ENCODE peak calls at places on chromosomes 5 and 9, in seven cellular contexts. One of them, this sample, is unnamed.

GRCh38 chr5:157571357-157571827 is 4.2 kb downstream of the ADAM19 start:
- ATAC-seq in lower lobe of right lung: peak; percentile 57
- ATAC-seq in central memory CD8-positive, alpha-beta T cell: peak; percentile 42
- ATAC-seq in Panc1: no peak
- ATAC-seq in activated CD8-positive, alpha-beta memory T cell treated with anti-CD3 and anti-CD28 coated beads, Interleukin-2, amount 10 ng/mL, durations not matched to agents 7 days and 5 days: peak; percentile 56
- ATAC-seq in body of pancreas: no peak
- ATAC-seq in right cardiac atrium: peak; percentile 22
- ATAC-seq in this sample: peak; percentile 67

GRCh38 chr5:144156767-144157171 is 13.7 kb downstream of the YIPF5 start:
- ATAC-seq in central memory CD8-positive, alpha-beta T cell: no peak
- ATAC-seq in right cardiac atrium: no peak
- ATAC-seq in Panc1: no peak
- ATAC-seq in body of pancreas: peak; percentile 86
- ATAC-seq in activated CD8-positive, alpha-beta memory T cell treated with anti-CD3 and anti-CD28 coated beads, Interleukin-2, amount 10 ng/mL, durations not matched to agents 7 days and 5 days: no peak
- ATAC-seq in lower lobe of right lung: no peak
- ATAC-seq in this sample: peak; percentile 68

GRCh38 chr5:157282150-157282549 is 16.2 kb downstream of the CYFIP2 start:
- ATAC-seq in central memory CD8-positive, alpha-beta T cell: no peak
- ATAC-seq in body of pancreas: no peak
- ATAC-seq in Panc1: no peak
- ATAC-seq in right cardiac atrium: no peak
- ATAC-seq in lower lobe of right lung: no peak
- ATAC-seq in activated CD8-positive, alpha-beta memory T cell treated with anti-CD3 and anti-CD28 coated beads, Interleukin-2, amount 10 ng/mL, durations not matched to agents 7 days and 5 days: no peak
- ATAC-seq in this sample: no peak

GRCh38 chr5:76104027-76104426 is 20.8 kb downstream of the SV2C start:
- ATAC-seq in Panc1: no peak
- ATAC-seq in right cardiac atrium: no peak
- ATAC-seq in central memory CD8-positive, alpha-beta T cell: no peak
- ATAC-seq in body of pancreas: no peak
- ATAC-seq in lower lobe of right lung: no peak
- ATAC-seq in activated CD8-positive, alpha-beta memory T cell treated with anti-CD3 and anti-CD28 coated beads, Interleukin-2, amount 10 ng/mL, durations not matched to agents 7 days and 5 days: peak; percentile 45
- ATAC-seq in this sample: no peak

GRCh38 chr5:115348175-115348574 is 51.7 kb upstream of the CCDC112 start:
- ATAC-seq in right cardiac atrium: no peak
- ATAC-seq in body of pancreas: no peak
- ATAC-seq in lower lobe of right lung: no peak
- ATAC-seq in central memory CD8-positive, alpha-beta T cell: no peak
- ATAC-seq in Panc1: no peak
- ATAC-seq in activated CD8-positive, alpha-beta memory T cell treated with anti-CD3 and anti-CD28 coated beads, Interleukin-2, amount 10 ng/mL, durations not matched to agents 7 days and 5 days: no peak
- ATAC-seq in this sample: no peak

GRCh38 chr5:111948517-111948916 is 191.5 kb upstream of the NREP start:
- ATAC-seq in right cardiac atrium: peak; percentile 89
- ATAC-seq in Panc1: no peak
- ATAC-seq in central memory CD8-positive, alpha-beta T cell: no peak
- ATAC-seq in body of pancreas: no peak
- ATAC-seq in activated CD8-positive, alpha-beta memory T cell treated with anti-CD3 and anti-CD28 coated beads, Interleukin-2, amount 10 ng/mL, durations not matched to agents 7 days and 5 days: no peak
- ATAC-seq in lower lobe of right lung: no peak
- ATAC-seq in this sample: no peak

GRCh38 chr5:56175465-56175864 is 57.7 kb downstream of the ANKRD55 start:
- ATAC-seq in lower lobe of right lung: peak; percentile 41
- ATAC-seq in right cardiac atrium: peak; percentile 88
- ATAC-seq in body of pancreas: peak; percentile 15
- ATAC-seq in activated CD8-positive, alpha-beta memory T cell treated with anti-CD3 and anti-CD28 coated beads, Interleukin-2, amount 10 ng/mL, durations not matched to agents 7 days and 5 days: no peak
- ATAC-seq in Panc1: no peak
- ATAC-seq in central memory CD8-positive, alpha-beta T cell: no peak
- ATAC-seq in this sample: peak; percentile 75

GRCh38 chr5:139636975-139637408 is 11.2 kb upstream of the CXXC5 start:
- ATAC-seq in body of pancreas: peak; percentile 19
- ATAC-seq in central memory CD8-positive, alpha-beta T cell: peak; percentile 57
- ATAC-seq in lower lobe of right lung: no peak
- ATAC-seq in right cardiac atrium: no peak
- ATAC-seq in activated CD8-positive, alpha-beta memory T cell treated with anti-CD3 and anti-CD28 coated beads, Interleukin-2, amount 10 ng/mL, durations not matched to agents 7 days and 5 days: peak; percentile 71
- ATAC-seq in Panc1: no peak
- ATAC-seq in this sample: peak; percentile 52

GRCh38 chr9:92745236-92745790 is 19.3 kb downstream of the BICD2 start:
- ATAC-seq in central memory CD8-positive, alpha-beta T cell: no peak
- ATAC-seq in Panc1: no peak
- ATAC-seq in lower lobe of right lung: no peak
- ATAC-seq in right cardiac atrium: no peak
- ATAC-seq in activated CD8-positive, alpha-beta memory T cell treated with anti-CD3 and anti-CD28 coated beads, Interleukin-2, amount 10 ng/mL, durations not matched to agents 7 days and 5 days: no peak
- ATAC-seq in body of pancreas: no peak
- ATAC-seq in this sample: no peak

GRCh38 chr5:149886697-149887470 is 57.7 kb downstream of the PDE6A start:
- ATAC-seq in lower lobe of right lung: peak; percentile 77
- ATAC-seq in activated CD8-positive, alpha-beta memory T cell treated with anti-CD3 and anti-CD28 coated beads, Interleukin-2, amount 10 ng/mL, durations not matched to agents 7 days and 5 days: no peak
- ATAC-seq in body of pancreas: no peak
- ATAC-seq in right cardiac atrium: no peak
- ATAC-seq in central memory CD8-positive, alpha-beta T cell: no peak
- ATAC-seq in Panc1: peak; percentile 14
- ATAC-seq in this sample: peak; percentile 51

GRCh38 chr9:135920973-135921585 is 13.7 kb upstream of the CAMSAP1 start:
- ATAC-seq in Panc1: peak; percentile 23
- ATAC-seq in body of pancreas: peak; percentile 56
- ATAC-seq in central memory CD8-positive, alpha-beta T cell: no peak
- ATAC-seq in right cardiac atrium: peak; percentile 21
- ATAC-seq in lower lobe of right lung: peak; percentile 45
- ATAC-seq in activated CD8-positive, alpha-beta memory T cell treated with anti-CD3 and anti-CD28 coated beads, Interleukin-2, amount 10 ng/mL, durations not matched to agents 7 days and 5 days: no peak
- ATAC-seq in this sample: peak; percentile 32

GRCh38 chr5:60447488-60447920 is 252.5 kb downstream of the DEPDC1B start:
- ATAC-seq in activated CD8-positive, alpha-beta memory T cell treated with anti-CD3 and anti-CD28 coated beads, Interleukin-2, amount 10 ng/mL, durations not matched to agents 7 days and 5 days: no peak
- ATAC-seq in Panc1: no peak
- ATAC-seq in lower lobe of right lung: no peak
- ATAC-seq in right cardiac atrium: peak; percentile 34
- ATAC-seq in body of pancreas: no peak
- ATAC-seq in central memory CD8-positive, alpha-beta T cell: no peak
- ATAC-seq in this sample: no peak

GRCh38 chr5:170235881-170236864 is 3.4 kb downstream of the C5orf58 start:
- ATAC-seq in activated CD8-positive, alpha-beta memory T cell treated with anti-CD3 and anti-CD28 coated beads, Interleukin-2, amount 10 ng/mL, durations not matched to agents 7 days and 5 days: no peak
- ATAC-seq in right cardiac atrium: no peak
- ATAC-seq in central memory CD8-positive, alpha-beta T cell: no peak
- ATAC-seq in body of pancreas: no peak
- ATAC-seq in Panc1: no peak
- ATAC-seq in lower lobe of right lung: no peak
- ATAC-seq in this sample: no peak

GRCh38 chr5:72347801-72348305 is 27.7 kb downstream of the PTCD2 start:
- ATAC-seq in Panc1: no peak
- ATAC-seq in right cardiac atrium: no peak
- ATAC-seq in lower lobe of right lung: no peak
- ATAC-seq in central memory CD8-positive, alpha-beta T cell: no peak
- ATAC-seq in activated CD8-positive, alpha-beta memory T cell treated with anti-CD3 and anti-CD28 coated beads, Interleukin-2, amount 10 ng/mL, durations not matched to agents 7 days and 5 days: peak; percentile 39
- ATAC-seq in body of pancreas: no peak
- ATAC-seq in this sample: peak; percentile 86

GRCh38 chr9:71664566-71664965 is 103.7 kb downstream of the CEMIP2 start:
- ATAC-seq in body of pancreas: no peak
- ATAC-seq in Panc1: no peak
- ATAC-seq in central memory CD8-positive, alpha-beta T cell: no peak
- ATAC-seq in lower lobe of right lung: no peak
- ATAC-seq in activated CD8-positive, alpha-beta memory T cell treated with anti-CD3 and anti-CD28 coated beads, Interleukin-2, amount 10 ng/mL, durations not matched to agents 7 days and 5 days: no peak
- ATAC-seq in right cardiac atrium: no peak
- ATAC-seq in this sample: no peak

GRCh38 chr9:72574156-72574810 is 52.9 kb downstream of the TMC1 start:
- ATAC-seq in lower lobe of right lung: no peak
- ATAC-seq in activated CD8-positive, alpha-beta memory T cell treated with anti-CD3 and anti-CD28 coated beads, Interleukin-2, amount 10 ng/mL, durations not matched to agents 7 days and 5 days: no peak
- ATAC-seq in central memory CD8-positive, alpha-beta T cell: no peak
- ATAC-seq in right cardiac atrium: no peak
- ATAC-seq in Panc1: no peak
- ATAC-seq in body of pancreas: no peak
- ATAC-seq in this sample: no peak

GRCh38 chr5:33854733-33855151 is 37.0 kb downstream of the ADAMTS12 start:
- ATAC-seq in body of pancreas: no peak
- ATAC-seq in right cardiac atrium: peak; percentile 82
- ATAC-seq in lower lobe of right lung: peak; percentile 58
- ATAC-seq in activated CD8-positive, alpha-beta memory T cell treated with anti-CD3 and anti-CD28 coated beads, Interleukin-2, amount 10 ng/mL, durations not matched to agents 7 days and 5 days: no peak
- ATAC-seq in Panc1: no peak
- ATAC-seq in central memory CD8-positive, alpha-beta T cell: no peak
- ATAC-seq in this sample: no peak

GRCh38 chr5:1268666-1269065 is 26.2 kb downstream of the TERT start:
- ATAC-seq in right cardiac atrium: no peak
- ATAC-seq in lower lobe of right lung: no peak
- ATAC-seq in activated CD8-positive, alpha-beta memory T cell treated with anti-CD3 and anti-CD28 coated beads, Interleukin-2, amount 10 ng/mL, durations not matched to agents 7 days and 5 days: peak; percentile 82
- ATAC-seq in central memory CD8-positive, alpha-beta T cell: peak; percentile 91
- ATAC-seq in Panc1: no peak
- ATAC-seq in body of pancreas: no peak
- ATAC-seq in this sample: no peak

GRCh38 chr5:89230178-89230577 is 347.2 kb upstream of the MEF2C start:
- ATAC-seq in Panc1: no peak
- ATAC-seq in right cardiac atrium: peak; percentile 20
- ATAC-seq in activated CD8-positive, alpha-beta memory T cell treated with anti-CD3 and anti-CD28 coated beads, Interleukin-2, amount 10 ng/mL, durations not matched to agents 7 days and 5 days: no peak
- ATAC-seq in body of pancreas: no peak
- ATAC-seq in central memory CD8-positive, alpha-beta T cell: no peak
- ATAC-seq in lower lobe of right lung: peak; percentile 42
- ATAC-seq in this sample: no peak

GRCh38 chr9:93261281-93261680 is 77.3 kb downstream of the WNK2 start:
- ATAC-seq in activated CD8-positive, alpha-beta memory T cell treated with anti-CD3 and anti-CD28 coated beads, Interleukin-2, amount 10 ng/mL, durations not matched to agents 7 days and 5 days: no peak
- ATAC-seq in body of pancreas: no peak
- ATAC-seq in central memory CD8-positive, alpha-beta T cell: no peak
- ATAC-seq in Panc1: no peak
- ATAC-seq in lower lobe of right lung: no peak
- ATAC-seq in right cardiac atrium: no peak
- ATAC-seq in this sample: no peak

GRCh38 chr5:95554331-95554646 is 488 bp downstream of the SKIC3 start:
- ATAC-seq in lower lobe of right lung: no peak
- ATAC-seq in Panc1: peak; percentile 36
- ATAC-seq in central memory CD8-positive, alpha-beta T cell: peak; percentile 40
- ATAC-seq in right cardiac atrium: no peak
- ATAC-seq in body of pancreas: peak; percentile 41
- ATAC-seq in activated CD8-positive, alpha-beta memory T cell treated with anti-CD3 and anti-CD28 coated beads, Interleukin-2, amount 10 ng/mL, durations not matched to agents 7 days and 5 days: peak; percentile 37
- ATAC-seq in this sample: no peak

GRCh38 chr5:141001854-141002666 is 35.8 kb downstream of the PCDHAC2 start:
- ATAC-seq in lower lobe of right lung: peak; percentile 15
- ATAC-seq in Panc1: peak; percentile 74
- ATAC-seq in body of pancreas: no peak
- ATAC-seq in activated CD8-positive, alpha-beta memory T cell treated with anti-CD3 and anti-CD28 coated beads, Interleukin-2, amount 10 ng/mL, durations not matched to agents 7 days and 5 days: no peak
- ATAC-seq in central memory CD8-positive, alpha-beta T cell: no peak
- ATAC-seq in right cardiac atrium: peak; percentile 71
- ATAC-seq in this sample: no peak

GRCh38 chr5:123150089-123150488 is 61.0 kb downstream of the PRDM6 start:
- ATAC-seq in Panc1: no peak
- ATAC-seq in body of pancreas: no peak
- ATAC-seq in right cardiac atrium: no peak
- ATAC-seq in central memory CD8-positive, alpha-beta T cell: no peak
- ATAC-seq in lower lobe of right lung: no peak
- ATAC-seq in activated CD8-positive, alpha-beta memory T cell treated with anti-CD3 and anti-CD28 coated beads, Interleukin-2, amount 10 ng/mL, durations not matched to agents 7 days and 5 days: no peak
- ATAC-seq in this sample: no peak